ENCODE peak calls at places on chromosome 4, in five cellular contexts. One of them, this sample, is unnamed.

GRCh38 chr4:6225469-6225868 is 25.1 kb upstream of the JAKMIP1 start:
- DNase-seq in brain microvascular endothelial cell: peak
- DNase-seq in endodermal cell: peak
- DNase-seq in lower lobe of right lung: no peak
- DNase-seq in A673: peak
- DNase-seq in this sample: peak

GRCh38 chr4:125750827-125751466 is 436.2 kb downstream of the FAT4 start:
- DNase-seq in brain microvascular endothelial cell: peak
- DNase-seq in endodermal cell: peak
- DNase-seq in lower lobe of right lung: no peak
- DNase-seq in A673: peak
- DNase-seq in this sample: peak

GRCh38 chr4:101158136-101158485 is 189.2 kb downstream of the PPP3CA start:
- DNase-seq in brain microvascular endothelial cell: no peak
- DNase-seq in A673: peak
- DNase-seq in lower lobe of right lung: no peak
- DNase-seq in endodermal cell: no peak
- DNase-seq in this sample: no peak

GRCh38 chr4:187782425-187782824 is 213.1 kb upstream of the ZFP42 start:
- DNase-seq in brain microvascular endothelial cell: no peak
- DNase-seq in A673: no peak
- DNase-seq in lower lobe of right lung: no peak
- DNase-seq in endodermal cell: no peak
- DNase-seq in this sample: no peak

GRCh38 chr4:157265281-157265680 is 44.8 kb downstream of the GRIA2 start:
- DNase-seq in endodermal cell: peak
- DNase-seq in brain microvascular endothelial cell: peak
- DNase-seq in A673: peak
- DNase-seq in lower lobe of right lung: no peak
- DNase-seq in this sample: peak

GRCh38 chr4:47784222-47784621 is 53.6 kb downstream of the CORIN start:
- DNase-seq in lower lobe of right lung: no peak
- DNase-seq in A673: no peak
- DNase-seq in brain microvascular endothelial cell: no peak
- DNase-seq in endodermal cell: no peak
- DNase-seq in this sample: no peak

GRCh38 chr4:151114338-151114737 is 14.9 kb downstream of the RPS3A start:
- DNase-seq in A673: no peak
- DNase-seq in endodermal cell: peak
- DNase-seq in brain microvascular endothelial cell: no peak
- DNase-seq in lower lobe of right lung: no peak
- DNase-seq in this sample: no peak

GRCh38 chr4:165461176-165461835 is 82.5 kb downstream of the CPE start:
- DNase-seq in brain microvascular endothelial cell: peak
- DNase-seq in endodermal cell: no peak
- DNase-seq in lower lobe of right lung: no peak
- DNase-seq in A673: no peak
- DNase-seq in this sample: no peak

GRCh38 chr4:182085051-182085480 is 158.1 kb upstream of the TENM3 start:
- DNase-seq in A673: peak
- DNase-seq in lower lobe of right lung: no peak
- DNase-seq in brain microvascular endothelial cell: peak
- DNase-seq in endodermal cell: no peak
- DNase-seq in this sample: no peak

GRCh38 chr4:186845137-186845842 is 121.6 kb upstream of the FAT1 start:
- DNase-seq in A673: peak
- DNase-seq in brain microvascular endothelial cell: peak
- DNase-seq in lower lobe of right lung: no peak
- DNase-seq in endodermal cell: no peak
- DNase-seq in this sample: no peak

GRCh38 chr4:76658231-76659102 is 223.4 kb downstream of the SHROOM3 start:
- DNase-seq in endodermal cell: no peak
- DNase-seq in brain microvascular endothelial cell: no peak
- DNase-seq in lower lobe of right lung: no peak
- DNase-seq in A673: no peak
- DNase-seq in this sample: no peak

GRCh38 chr4:48067536-48067935 is 51.0 kb downstream of the NIPAL1 start:
- DNase-seq in A673: no peak
- DNase-seq in endodermal cell: no peak
- DNase-seq in lower lobe of right lung: no peak
- DNase-seq in brain microvascular endothelial cell: no peak
- DNase-seq in this sample: no peak

GRCh38 chr4:88008133-88008621 is 742 bp downstream of the PKD2 start:
- DNase-seq in A673: peak
- DNase-seq in brain microvascular endothelial cell: peak
- DNase-seq in endodermal cell: peak
- DNase-seq in lower lobe of right lung: peak
- DNase-seq in this sample: peak

GRCh38 chr4:139177888-139178609 is 1.0 kb upstream of the ELF2 start:
- DNase-seq in A673: peak
- DNase-seq in endodermal cell: peak
- DNase-seq in lower lobe of right lung: peak
- DNase-seq in brain microvascular endothelial cell: peak
- DNase-seq in this sample: peak

GRCh38 chr4:20262221-20262620 is 10.5 kb downstream of the SLIT2 start:
- DNase-seq in A673: no peak
- DNase-seq in brain microvascular endothelial cell: no peak
- DNase-seq in endodermal cell: no peak
- DNase-seq in lower lobe of right lung: no peak
- DNase-seq in this sample: no peak

GRCh38 chr4:20264688-20265087 is 13.0 kb downstream of the SLIT2 start:
- DNase-seq in A673: no peak
- DNase-seq in lower lobe of right lung: no peak
- DNase-seq in brain microvascular endothelial cell: no peak
- DNase-seq in endodermal cell: no peak
- DNase-seq in this sample: no peak

GRCh38 chr4:20265726-20266125 is 14.0 kb downstream of the SLIT2 start:
- DNase-seq in endodermal cell: no peak
- DNase-seq in brain microvascular endothelial cell: no peak
- DNase-seq in A673: no peak
- DNase-seq in lower lobe of right lung: no peak
- DNase-seq in this sample: no peak

GRCh38 chr4:20268028-20268427 is 16.3 kb downstream of the SLIT2 start:
- DNase-seq in lower lobe of right lung: no peak
- DNase-seq in brain microvascular endothelial cell: no peak
- DNase-seq in A673: no peak
- DNase-seq in endodermal cell: no peak
- DNase-seq in this sample: no peak

GRCh38 chr4:20266215-20267082 is 14.7 kb downstream of the SLIT2 start:
- DNase-seq in endodermal cell: no peak
- DNase-seq in A673: no peak
- DNase-seq in brain microvascular endothelial cell: no peak
- DNase-seq in lower lobe of right lung: no peak
- DNase-seq in this sample: no peak
- H3K27ac ChIP-seq in endodermal cell: no peak
- H3K27ac ChIP-seq in A673: no peak
- H3K27ac ChIP-seq in brain microvascular endothelial cell: no peak
- H3K27ac ChIP-seq in lower lobe of right lung: no peak
- H3K27ac ChIP-seq in this sample: no peak

GRCh38 chr4:26857278-26858034 is 3.2 kb upstream of the STIM2 start:
- DNase-seq in A673: peak
- DNase-seq in brain microvascular endothelial cell: peak
- DNase-seq in endodermal cell: peak
- DNase-seq in lower lobe of right lung: peak
- DNase-seq in this sample: peak
- TF ChIP-seq CTCF in A673: no peak
- TF ChIP-seq CTCF in brain microvascular endothelial cell: no peak
- TF ChIP-seq CTCF in endodermal cell: peak
- TF ChIP-seq CTCF in lower lobe of right lung: no peak
- TF ChIP-seq CTCF in this sample: no peak

GRCh38 chr4:52865305-52865704 is 3.2 kb downstream of the RASL11B start:
- DNase-seq in endodermal cell: no peak
- DNase-seq in brain microvascular endothelial cell: no peak
- DNase-seq in lower lobe of right lung: no peak
- DNase-seq in A673: no peak
- DNase-seq in this sample: no peak
- H3K27ac ChIP-seq in endodermal cell: no peak
- H3K27ac ChIP-seq in brain microvascular endothelial cell: no peak
- H3K27ac ChIP-seq in lower lobe of right lung: no peak
- H3K27ac ChIP-seq in A673: no peak
- H3K27ac ChIP-seq in this sample: no peak

GRCh38 chr4:143025111-143025704 is 159.5 kb upstream of the USP38 start:
- DNase-seq in endodermal cell: peak
- DNase-seq in brain microvascular endothelial cell: peak
- DNase-seq in A673: peak
- DNase-seq in lower lobe of right lung: no peak
- DNase-seq in this sample: peak
- TF ChIP-seq CTCF in endodermal cell: peak
- TF ChIP-seq CTCF in brain microvascular endothelial cell: peak
- TF ChIP-seq CTCF in A673: peak
- TF ChIP-seq CTCF in lower lobe of right lung: peak
- TF ChIP-seq CTCF in this sample: peak

GRCh38 chr4:104616401-104616820 is 121.7 kb upstream of the CXXC4 start:
- DNase-seq in endodermal cell: peak
- DNase-seq in A673: no peak
- DNase-seq in brain microvascular endothelial cell: no peak
- DNase-seq in lower lobe of right lung: no peak
- DNase-seq in this sample: no peak
- H3K27ac ChIP-seq in endodermal cell: no peak
- H3K27ac ChIP-seq in A673: no peak
- H3K27ac ChIP-seq in brain microvascular endothelial cell: no peak
- H3K27ac ChIP-seq in lower lobe of right lung: no peak
- H3K27ac ChIP-seq in this sample: no peak

GRCh38 chr4:89863533-89863932 is 26.6 kb upstream of the SNCA start:
- DNase-seq in endodermal cell: no peak
- DNase-seq in lower lobe of right lung: no peak
- DNase-seq in A673: no peak
- DNase-seq in brain microvascular endothelial cell: no peak
- DNase-seq in this sample: no peak

GRCh38 chr4:89871211-89871610 is 23.4 kb upstream of the MMRN1 start:
- DNase-seq in lower lobe of right lung: no peak
- DNase-seq in brain microvascular endothelial cell: no peak
- DNase-seq in A673: no peak
- DNase-seq in endodermal cell: no peak
- DNase-seq in this sample: no peak

GRCh38 chr4:89868261-89868660 is 26.4 kb upstream of the MMRN1 start:
- DNase-seq in lower lobe of right lung: no peak
- DNase-seq in brain microvascular endothelial cell: no peak
- DNase-seq in endodermal cell: no peak
- DNase-seq in A673: no peak
- DNase-seq in this sample: no peak

GRCh38 chr4:89868999-89869589 is 25.6 kb upstream of the MMRN1 start:
- DNase-seq in A673: no peak
- DNase-seq in brain microvascular endothelial cell: no peak
- DNase-seq in lower lobe of right lung: no peak
- DNase-seq in endodermal cell: no peak
- DNase-seq in this sample: no peak
- TF ChIP-seq CTCF in A673: peak
- TF ChIP-seq CTCF in brain microvascular endothelial cell: peak
- TF ChIP-seq CTCF in lower lobe of right lung: peak
- TF ChIP-seq CTCF in endodermal cell: peak
- TF ChIP-seq CTCF in this sample: peak

GRCh38 chr4:1207157-1207470 is 34.7 kb upstream of the SPON2 start:
- DNase-seq in lower lobe of right lung: peak
- DNase-seq in brain microvascular endothelial cell: no peak
- DNase-seq in endodermal cell: no peak
- DNase-seq in A673: no peak
- DNase-seq in this sample: no peak

GRCh38 chr4:1208970-1209704 is 36.8 kb upstream of the SPON2 start:
- DNase-seq in lower lobe of right lung: peak
- DNase-seq in brain microvascular endothelial cell: no peak
- DNase-seq in A673: no peak
- DNase-seq in endodermal cell: no peak
- DNase-seq in this sample: no peak

GRCh38 chr4:1209821-1210220 is 37.4 kb upstream of the SPON2 start:
- DNase-seq in A673: no peak
- DNase-seq in brain microvascular endothelial cell: no peak
- DNase-seq in lower lobe of right lung: peak
- DNase-seq in endodermal cell: no peak
- DNase-seq in this sample: no peak

GRCh38 chr4:1207603-1208265 is 35.4 kb upstream of the SPON2 start:
- DNase-seq in A673: no peak
- DNase-seq in lower lobe of right lung: peak
- DNase-seq in brain microvascular endothelial cell: no peak
- DNase-seq in endodermal cell: peak
- DNase-seq in this sample: no peak

DNA sequence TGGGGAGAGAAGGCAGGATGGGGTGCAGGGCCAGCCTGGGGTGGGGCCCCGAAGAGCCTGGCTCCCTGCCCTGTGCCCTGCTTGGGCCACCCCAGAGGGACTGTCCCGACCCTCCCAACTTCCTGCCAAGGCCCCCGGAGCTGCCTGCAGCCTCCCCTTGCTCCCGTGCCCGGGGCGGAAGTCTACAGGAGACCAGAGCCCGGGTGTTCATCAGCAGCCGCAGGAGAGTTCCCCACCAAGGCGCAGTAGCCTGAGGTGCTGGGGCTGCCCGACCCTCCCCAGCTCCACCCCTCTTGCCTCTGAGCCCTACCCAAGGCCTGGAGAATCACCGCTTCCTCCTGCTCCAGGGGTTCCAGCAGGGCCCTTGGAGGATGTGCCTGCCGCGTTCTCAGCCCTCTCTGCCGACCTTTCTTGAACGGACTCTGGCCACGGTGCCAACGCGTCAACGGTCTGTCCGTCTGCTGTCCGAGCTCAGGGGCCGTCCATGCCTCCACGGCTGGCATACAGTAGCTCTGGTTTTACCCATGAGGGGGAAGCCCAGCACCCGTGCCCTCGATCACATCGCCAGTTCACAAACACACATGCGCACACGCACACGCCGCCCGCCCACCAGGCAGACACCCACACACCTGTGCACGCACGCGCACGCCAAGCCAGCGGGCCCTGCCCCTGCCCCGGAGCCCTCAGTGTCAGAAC is 36.0 kb upstream of the SPON2 start:
- DNase-seq in endodermal cell: no peak
- DNase-seq in lower lobe of right lung: peak
- DNase-seq in A673: no peak
- DNase-seq in brain microvascular endothelial cell: no peak
- DNase-seq in this sample: no peak
- H3K27ac ChIP-seq in endodermal cell: peak
- H3K27ac ChIP-seq in lower lobe of right lung: peak
- H3K27ac ChIP-seq in A673: no peak
- H3K27ac ChIP-seq in brain microvascular endothelial cell: no peak
- H3K27ac ChIP-seq in this sample: no peak

GRCh38 chr4:173360587-173361221 is 10.1 kb upstream of the SAP30 start:
- DNase-seq in lower lobe of right lung: no peak
- DNase-seq in brain microvascular endothelial cell: no peak
- DNase-seq in endodermal cell: no peak
- DNase-seq in A673: peak
- DNase-seq in this sample: no peak
- TF ChIP-seq CTCF in lower lobe of right lung: peak
- TF ChIP-seq CTCF in brain microvascular endothelial cell: peak
- TF ChIP-seq CTCF in endodermal cell: peak
- TF ChIP-seq CTCF in A673: peak
- TF ChIP-seq CTCF in this sample: peak

GRCh38 chr4:2799444-2799911 is 6.6 kb downstream of the SH3BP2 start:
- DNase-seq in A673: no peak
- DNase-seq in brain microvascular endothelial cell: no peak
- DNase-seq in endodermal cell: no peak
- DNase-seq in lower lobe of right lung: peak
- DNase-seq in this sample: no peak
- H3K27ac ChIP-seq in A673: no peak
- H3K27ac ChIP-seq in brain microvascular endothelial cell: no peak
- H3K27ac ChIP-seq in endodermal cell: no peak
- H3K27ac ChIP-seq in lower lobe of right lung: peak
- H3K27ac ChIP-seq in this sample: no peak